ENCODE peak calls at places on chromosomes 1 and 21, in eight cellular contexts. V is HAP-1, E is sciatic nerve, P is anterior cingulate cortex, R is cardiac septum, L is choroid plexus epithelial cell, U is mammary epithelial cell, S is epithelial cell of proximal tubule. B is an unnamed sample.

GRCh38 chr1:218426343-218426657 is 81.2 kb downstream of the TGFB2 start:
- DNase-seq in V (peak; percentile 47), E (peak; percentile 73), P (no peak), R (no peak), L (peak; percentile 83), U (peak; percentile 86), S (peak; percentile 67), B (peak; percentile 73)

GRCh38 chr1:205615789-205616188 is 16.0 kb downstream of the ELK4 start:
- DNase-seq in V (no peak), E (no peak), P (no peak), R (no peak), L (no peak), U (peak; percentile 29), S (no peak), B (no peak)

GRCh38 chr1:22048351-22049192 is 3.9 kb upstream of the CDC42 start:
- DNase-seq in V (no peak), E (no peak), P (peak; percentile 13), R (no peak), L (no peak), U (peak; percentile 79), S (no peak), B (no peak)

GRCh38 chr1:201240171-201240570 is 43.1 kb upstream of the PKP1 start:
- DNase-seq in V (no peak), E (no peak), P (no peak), R (peak; percentile 6), L (no peak), U (no peak), S (no peak), B (no peak)

GRCh38 chr1:53129891-53130597 is 12.4 kb downstream of the SLC1A7 start:
- DNase-seq in V (no peak), E (peak; percentile 42), P (no peak), R (peak; percentile 35), L (no peak), U (no peak), S (no peak), B (peak; percentile 62)

GRCh38 chr1:41576620-41577019 is 92.1 kb upstream of the EDN2 start:
- DNase-seq in V (no peak), E (no peak), P (no peak), R (no peak), L (no peak), U (no peak), S (no peak), B (no peak)

GRCh38 chr1:1962752-1963151 is 40.8 kb downstream of the CFAP74 start:
- DNase-seq in V (no peak), E (no peak), P (no peak), R (no peak), L (no peak), U (no peak), S (no peak), B (no peak)

GRCh38 chr1:173280899-173281660 is 73.9 kb upstream of the TNFSF4 start:
- DNase-seq in V (no peak), E (no peak), P (no peak), R (no peak), L (peak; percentile 33), U (no peak), S (no peak), B (no peak)

GRCh38 chr21:34693192-34693810 is 24.5 kb downstream of the CLIC6 start:
- DNase-seq in V (peak; percentile 55), E (no peak), P (no peak), R (no peak), L (peak; percentile 80), U (peak; percentile 39), S (no peak), B (no peak)

GRCh38 chr1:45442272-45442671 is 48.7 kb downstream of the TESK2 start:
- DNase-seq in V (no peak), E (no peak), P (no peak), R (no peak), L (peak; percentile 65), U (peak; percentile 76), S (no peak), B (no peak)

GRCh38 chr1:220448217-220448616 is 79.7 kb upstream of the MARK1 start:
- DNase-seq in V (no peak), E (no peak), P (no peak), R (no peak), L (no peak), U (no peak), S (no peak), B (no peak)

GRCh38 chr1:108044318-108044717 is 79.3 kb upstream of the VAV3 start:
- DNase-seq in V (no peak), E (no peak), P (no peak), R (no peak), L (no peak), U (no peak), S (no peak), B (no peak)

GRCh38 chr1:2971146-2971501 is 50.1 kb upstream of the ACTRT2 start:
- DNase-seq in V (no peak), E (no peak), P (no peak), R (peak; percentile 35), L (no peak), U (no peak), S (no peak), B (peak; percentile 29)

GRCh38 chr1:47685763-47686066 is 247.9 kb downstream of the FOXD2 start:
- DNase-seq in V (no peak), E (no peak), P (no peak), R (no peak), L (no peak), U (no peak), S (no peak), B (no peak)

GRCh38 chr1:155075535-155075934 is 3.1 kb upstream of the EFNA3 start:
- DNase-seq in V (no peak), E (no peak), P (no peak), R (no peak), L (no peak), U (no peak), S (no peak), B (peak; percentile 44)

GRCh38 chr1:26889580-26890466 is at the start of gene GPN2:
- DNase-seq in V (peak; percentile 85), E (peak; percentile 87), P (peak; percentile 79), R (peak; percentile 92), L (peak; percentile 79), U (peak; percentile 68), S (no peak), B (peak; percentile 86)

GRCh38 chr1:54498383-54499096 is 49.5 kb upstream of the ACOT11 start:
- DNase-seq in V (no peak), E (no peak), P (no peak), R (no peak), L (peak; percentile 22), U (no peak), S (no peak), B (no peak)

GRCh38 chr1:16248603-16249534 is 11.9 kb upstream of the CPLANE2 start:
- DNase-seq in V (peak; percentile 44), E (peak; percentile 85), P (peak; percentile 73), R (peak; percentile 84), L (peak; percentile 85), U (peak; percentile 71), S (no peak), B (peak; percentile 91)

B was measured in sigmoid colon.